ENCODE peak calls at places on chromosomes 12 and 14, in four cellular contexts. One of them, this sample, is unnamed.

GRCh38 chr14:65243766-65244442 is 141.6 kb upstream of the MAX start:
- DNase-seq in fibroblast of lung: no peak
- DNase-seq in fibroblast of the aortic adventitia: peak; percentile 53
- DNase-seq in CD8-positive, alpha-beta T cell: no peak
- DNase-seq in this sample: peak; percentile 47

GRCh38 chr12:131682511-131682895 is 28.4 kb upstream of the SFSWAP start:
- DNase-seq in CD8-positive, alpha-beta T cell: no peak
- DNase-seq in fibroblast of the aortic adventitia: no peak
- DNase-seq in fibroblast of lung: no peak
- DNase-seq in this sample: peak; percentile 72

GRCh38 chr12:119006749-119007148 is 25.4 kb downstream of the SRRM4 start:
- DNase-seq in fibroblast of the aortic adventitia: no peak
- DNase-seq in CD8-positive, alpha-beta T cell: no peak
- DNase-seq in fibroblast of lung: no peak
- DNase-seq in this sample: no peak

GRCh38 chr14:61409782-61410181 is 88.4 kb downstream of the PRKCH start:
- DNase-seq in CD8-positive, alpha-beta T cell: no peak
- DNase-seq in fibroblast of lung: no peak
- DNase-seq in fibroblast of the aortic adventitia: no peak
- DNase-seq in this sample: no peak

GRCh38 chr12:14422516-14423230 is 57.2 kb downstream of the ATF7IP start:
- DNase-seq in CD8-positive, alpha-beta T cell: no peak
- DNase-seq in fibroblast of the aortic adventitia: no peak
- DNase-seq in fibroblast of lung: peak; percentile 72
- DNase-seq in this sample: no peak

GRCh38 chr12:107366322-107366721 is 273.0 kb upstream of the CRY1 start:
- DNase-seq in fibroblast of the aortic adventitia: no peak
- DNase-seq in CD8-positive, alpha-beta T cell: no peak
- DNase-seq in fibroblast of lung: no peak
- DNase-seq in this sample: no peak

GRCh38 chr14:96509457-96510090 is 7.4 kb downstream of the PAPOLA start:
- DNase-seq in fibroblast of the aortic adventitia: no peak
- DNase-seq in fibroblast of lung: no peak
- DNase-seq in CD8-positive, alpha-beta T cell: no peak
- DNase-seq in this sample: no peak

GRCh38 chr12:99390707-99391106 is 256.8 kb upstream of the GARIN6 start:
- DNase-seq in fibroblast of lung: no peak
- DNase-seq in CD8-positive, alpha-beta T cell: no peak
- DNase-seq in fibroblast of the aortic adventitia: no peak
- DNase-seq in this sample: no peak

GRCh38 chr12:109033239-109034196 is 12.7 kb upstream of the SVOP start:
- DNase-seq in fibroblast of lung: no peak
- DNase-seq in fibroblast of the aortic adventitia: no peak
- DNase-seq in CD8-positive, alpha-beta T cell: no peak
- DNase-seq in this sample: no peak

GRCh38 chr14:31568671-31569070 is 7.5 kb downstream of the NUBPL start:
- DNase-seq in fibroblast of lung: peak; percentile 22
- DNase-seq in fibroblast of the aortic adventitia: peak; percentile 73
- DNase-seq in CD8-positive, alpha-beta T cell: no peak
- DNase-seq in this sample: no peak

GRCh38 chr12:27896419-27896990 is 76.0 kb downstream of the PTHLH start:
- DNase-seq in CD8-positive, alpha-beta T cell: no peak
- DNase-seq in fibroblast of the aortic adventitia: no peak
- DNase-seq in fibroblast of lung: no peak
- DNase-seq in this sample: no peak

GRCh38 chr12:56658921-56659320 is 13.1 kb upstream of the ATP5F1B start:
- DNase-seq in CD8-positive, alpha-beta T cell: no peak
- DNase-seq in fibroblast of the aortic adventitia: no peak
- DNase-seq in fibroblast of lung: no peak
- DNase-seq in this sample: no peak

GRCh38 chr14:103463149-103463548 is 59.5 kb downstream of the CKB start:
- DNase-seq in CD8-positive, alpha-beta T cell: no peak
- DNase-seq in fibroblast of the aortic adventitia: no peak
- DNase-seq in fibroblast of lung: no peak
- DNase-seq in this sample: no peak

GRCh38 chr12:127083028-127083949 is 1183.7 kb upstream of the TMEM132C start:
- DNase-seq in fibroblast of the aortic adventitia: peak; percentile 86
- DNase-seq in fibroblast of lung: peak; percentile 84
- DNase-seq in CD8-positive, alpha-beta T cell: no peak
- DNase-seq in this sample: peak; percentile 83
- H3K4me3 ChIP-seq in fibroblast of the aortic adventitia: peak overlapping the region; percentile 59
- H3K4me3 ChIP-seq in fibroblast of lung: peak overlapping the region; percentile 72
- H3K4me3 ChIP-seq in CD8-positive, alpha-beta T cell: peak overlapping the region; percentile 70
- H3K4me3 ChIP-seq in this sample: peak overlapping the region; percentile 39

GRCh38 chr12:116597886-116598285 is 38.7 kb downstream of the MAP1LC3B2 start:
- DNase-seq in fibroblast of the aortic adventitia: no peak
- DNase-seq in CD8-positive, alpha-beta T cell: no peak
- DNase-seq in fibroblast of lung: no peak
- DNase-seq in this sample: no peak

GRCh38 chr12:116599285-116600122 is 40.3 kb downstream of the MAP1LC3B2 start:
- DNase-seq in CD8-positive, alpha-beta T cell: peak; percentile 81
- DNase-seq in fibroblast of lung: peak; percentile 69
- DNase-seq in fibroblast of the aortic adventitia: peak; percentile 83
- DNase-seq in this sample: no peak

GRCh38 chr12:116601524-116601923 is 42.3 kb downstream of the MAP1LC3B2 start:
- DNase-seq in fibroblast of the aortic adventitia: peak; percentile 34
- DNase-seq in fibroblast of lung: peak; percentile 41
- DNase-seq in CD8-positive, alpha-beta T cell: no peak
- DNase-seq in this sample: no peak

GRCh38 chr12:116600959-116601358 is 41.8 kb downstream of the MAP1LC3B2 start:
- DNase-seq in fibroblast of the aortic adventitia: no peak
- DNase-seq in CD8-positive, alpha-beta T cell: no peak
- DNase-seq in fibroblast of lung: no peak
- DNase-seq in this sample: no peak

GRCh38 chr12:116598341-116599284 is 39.4 kb downstream of the MAP1LC3B2 start:
- DNase-seq in CD8-positive, alpha-beta T cell: no peak
- DNase-seq in fibroblast of lung: no peak
- DNase-seq in fibroblast of the aortic adventitia: peak; percentile 71
- DNase-seq in this sample: no peak
- H3K4me3 ChIP-seq in CD8-positive, alpha-beta T cell: no peak overlapping the region
- H3K4me3 ChIP-seq in fibroblast of lung: peak overlapping the region; percentile 34
- H3K4me3 ChIP-seq in fibroblast of the aortic adventitia: peak overlapping the region; percentile 25
- H3K4me3 ChIP-seq in this sample: no peak overlapping the region

DNA sequence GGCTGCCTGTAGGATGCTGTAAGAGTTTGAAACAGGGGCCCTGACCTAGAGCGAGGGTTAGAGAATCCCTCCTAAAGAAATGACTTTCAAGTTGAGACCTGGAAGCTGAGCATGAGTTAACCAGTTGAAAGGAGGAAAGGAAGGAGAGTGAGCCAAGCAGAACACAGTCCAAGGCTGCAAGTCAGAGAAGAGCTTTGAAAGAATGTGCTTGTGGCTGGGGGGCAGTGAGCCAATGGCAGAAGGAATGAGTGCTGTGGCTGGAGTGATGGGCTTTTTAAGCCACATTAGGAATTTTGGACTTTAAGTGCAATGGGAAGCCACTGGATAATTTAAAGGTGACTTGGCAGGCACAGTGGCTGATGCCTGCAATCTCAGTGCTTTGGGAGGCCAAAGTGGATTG is 18.1 kb downstream of the CDKN1B start:
- DNase-seq in fibroblast of lung: peak; percentile 96
- DNase-seq in fibroblast of the aortic adventitia: peak; percentile 75
- DNase-seq in CD8-positive, alpha-beta T cell: no peak
- DNase-seq in this sample: no peak
- H3K4me3 ChIP-seq in fibroblast of lung: no peak overlapping the region
- H3K4me3 ChIP-seq in fibroblast of the aortic adventitia: no peak overlapping the region
- H3K4me3 ChIP-seq in CD8-positive, alpha-beta T cell: no peak overlapping the region
- H3K4me3 ChIP-seq in this sample: no peak overlapping the region

GRCh38 chr14:24052656-24053547 is 1.1 kb downstream of the CARMIL3 start:
- DNase-seq in fibroblast of the aortic adventitia: no peak
- DNase-seq in fibroblast of lung: no peak
- DNase-seq in CD8-positive, alpha-beta T cell: no peak
- DNase-seq in this sample: no peak
- H3K4me3 ChIP-seq in fibroblast of the aortic adventitia: peak overlapping the region; percentile 63
- H3K4me3 ChIP-seq in fibroblast of lung: no peak overlapping the region
- H3K4me3 ChIP-seq in CD8-positive, alpha-beta T cell: peak overlapping the region; percentile 76
- H3K4me3 ChIP-seq in this sample: peak overlapping the region; percentile 66